ENCODE peak calls at places on chromosome 18, in six cellular contexts. One of them, this sample, is unnamed.

GRCh38 chr18:37484893-37485834 is 80.4 kb downstream of the CELF4 start:
- DNase-seq in NCI-H460: no peak
- DNase-seq in RKO: no peak
- DNase-seq in HEK293T: peak; percentile 95
- DNase-seq in effector CD4-positive, alpha-beta T cell: no peak
- DNase-seq in cerebellar cortex: no peak
- DNase-seq in this sample: no peak

GRCh38 chr18:5237083-5237722 is 40.1 kb upstream of the AKAIN1 start:
- DNase-seq in NCI-H460: no peak
- DNase-seq in RKO: peak; percentile 63
- DNase-seq in HEK293T: no peak
- DNase-seq in effector CD4-positive, alpha-beta T cell: no peak
- DNase-seq in cerebellar cortex: peak; percentile 52
- DNase-seq in this sample: peak; percentile 60

GRCh38 chr18:34661464-34662087 is 48.5 kb upstream of the DTNA start:
- DNase-seq in NCI-H460: peak; percentile 47
- DNase-seq in RKO: peak; percentile 53
- DNase-seq in HEK293T: peak; percentile 86
- DNase-seq in effector CD4-positive, alpha-beta T cell: no peak
- DNase-seq in cerebellar cortex: peak; percentile 47
- DNase-seq in this sample: no peak

GRCh38 chr18:66682855-66683322 is 79.0 kb upstream of the CDH19 start:
- DNase-seq in NCI-H460: no peak
- DNase-seq in RKO: no peak
- DNase-seq in HEK293T: no peak
- DNase-seq in effector CD4-positive, alpha-beta T cell: no peak
- DNase-seq in cerebellar cortex: peak; percentile 87
- DNase-seq in this sample: no peak

GRCh38 chr18:5895886-5896740 is 791 bp upstream of the TMEM200C start:
- DNase-seq in NCI-H460: peak; percentile 24
- DNase-seq in RKO: no peak
- DNase-seq in HEK293T: peak; percentile 36
- DNase-seq in effector CD4-positive, alpha-beta T cell: no peak
- DNase-seq in cerebellar cortex: no peak
- DNase-seq in this sample: peak; percentile 60

GRCh38 chr18:48675912-48676311 is 137.1 kb downstream of the CTIF start:
- DNase-seq in NCI-H460: no peak
- DNase-seq in RKO: no peak
- DNase-seq in HEK293T: no peak
- DNase-seq in effector CD4-positive, alpha-beta T cell: no peak
- DNase-seq in cerebellar cortex: no peak
- DNase-seq in this sample: no peak

GRCh38 chr18:13028869-13029268 is 37.7 kb downstream of the CEP192 start:
- DNase-seq in NCI-H460: no peak
- DNase-seq in RKO: no peak
- DNase-seq in HEK293T: no peak
- DNase-seq in effector CD4-positive, alpha-beta T cell: no peak
- DNase-seq in cerebellar cortex: no peak
- DNase-seq in this sample: no peak

GRCh38 chr18:79552140-79552631 is 127.4 kb upstream of the CTDP1 start:
- DNase-seq in NCI-H460: no peak
- DNase-seq in RKO: no peak
- DNase-seq in HEK293T: no peak
- DNase-seq in effector CD4-positive, alpha-beta T cell: no peak
- DNase-seq in cerebellar cortex: no peak
- DNase-seq in this sample: peak; percentile 47

GRCh38 chr18:28075501-28075900 is 101.4 kb downstream of the CDH2 start:
- DNase-seq in NCI-H460: no peak
- DNase-seq in RKO: no peak
- DNase-seq in HEK293T: no peak
- DNase-seq in effector CD4-positive, alpha-beta T cell: no peak
- DNase-seq in cerebellar cortex: no peak
- DNase-seq in this sample: no peak

GRCh38 chr18:35282353-35282752 is 7.7 kb downstream of the ZSCAN30 start:
- DNase-seq in NCI-H460: no peak
- DNase-seq in RKO: peak; percentile 90
- DNase-seq in HEK293T: no peak
- DNase-seq in effector CD4-positive, alpha-beta T cell: no peak
- DNase-seq in cerebellar cortex: no peak
- DNase-seq in this sample: no peak

GRCh38 chr18:58512161-58512581 is 116.7 kb downstream of the ALPK2 start:
- DNase-seq in NCI-H460: no peak
- DNase-seq in RKO: no peak
- DNase-seq in HEK293T: no peak
- DNase-seq in effector CD4-positive, alpha-beta T cell: no peak
- DNase-seq in cerebellar cortex: peak; percentile 10
- DNase-seq in this sample: no peak

GRCh38 chr18:9608728-9609127 is 5.6 kb downstream of the PPP4R1 start:
- DNase-seq in NCI-H460: no peak
- DNase-seq in RKO: no peak
- DNase-seq in HEK293T: no peak
- DNase-seq in effector CD4-positive, alpha-beta T cell: no peak
- DNase-seq in cerebellar cortex: no peak
- DNase-seq in this sample: no peak

GRCh38 chr18:6249110-6249680 is 165.5 kb downstream of the L3MBTL4 start:
- DNase-seq in NCI-H460: no peak
- DNase-seq in RKO: no peak
- DNase-seq in HEK293T: no peak
- DNase-seq in effector CD4-positive, alpha-beta T cell: no peak
- DNase-seq in cerebellar cortex: no peak
- DNase-seq in this sample: no peak

GRCh38 chr18:12361770-12362378 is 15.2 kb downstream of the AFG3L2 start:
- DNase-seq in NCI-H460: no peak
- DNase-seq in RKO: no peak
- DNase-seq in HEK293T: no peak
- DNase-seq in effector CD4-positive, alpha-beta T cell: no peak
- DNase-seq in cerebellar cortex: peak; percentile 25
- DNase-seq in this sample: no peak

GRCh38 chr18:30334781-30335180 is 707.8 kb downstream of the DSC3 start:
- DNase-seq in NCI-H460: no peak
- DNase-seq in RKO: no peak
- DNase-seq in HEK293T: no peak
- DNase-seq in effector CD4-positive, alpha-beta T cell: no peak
- DNase-seq in cerebellar cortex: no peak
- DNase-seq in this sample: no peak

GRCh38 chr18:6623278-6623677 is 106.2 kb upstream of the ARHGAP28 start:
- DNase-seq in NCI-H460: no peak
- DNase-seq in RKO: no peak
- DNase-seq in HEK293T: no peak
- DNase-seq in effector CD4-positive, alpha-beta T cell: no peak
- DNase-seq in cerebellar cortex: no peak
- DNase-seq in this sample: no peak

GRCh38 chr18:25351773-25352628 is at the start of gene ZNF521:
- DNase-seq in NCI-H460: peak; percentile 28
- DNase-seq in RKO: peak; percentile 72
- DNase-seq in HEK293T: peak; percentile 86
- DNase-seq in effector CD4-positive, alpha-beta T cell: peak; percentile 6
- DNase-seq in cerebellar cortex: peak; percentile 95
- DNase-seq in this sample: peak; percentile 89

GRCh38 chr18:50203801-50204604 is 9.1 kb upstream of the MYO5B start:
- DNase-seq in NCI-H460: peak; percentile 38
- DNase-seq in RKO: peak; percentile 20
- DNase-seq in HEK293T: peak; percentile 65
- DNase-seq in effector CD4-positive, alpha-beta T cell: no peak
- DNase-seq in cerebellar cortex: peak; percentile 71
- DNase-seq in this sample: no peak

GRCh38 chr18:23171581-23172156 is 36.4 kb downstream of the CABLES1 start:
- DNase-seq in NCI-H460: no peak
- DNase-seq in RKO: no peak
- DNase-seq in HEK293T: no peak
- DNase-seq in effector CD4-positive, alpha-beta T cell: no peak
- DNase-seq in cerebellar cortex: no peak
- DNase-seq in this sample: no peak

GRCh38 chr18:33404244-33404873 is 36.2 kb downstream of the CCDC178 start:
- DNase-seq in NCI-H460: no peak
- DNase-seq in RKO: peak; percentile 34
- DNase-seq in HEK293T: no peak
- DNase-seq in effector CD4-positive, alpha-beta T cell: no peak
- DNase-seq in cerebellar cortex: no peak
- DNase-seq in this sample: no peak

GRCh38 chr18:72830109-72830508 is 37.7 kb downstream of the NETO1 start:
- DNase-seq in NCI-H460: peak; percentile 17
- DNase-seq in RKO: no peak
- DNase-seq in HEK293T: no peak
- DNase-seq in effector CD4-positive, alpha-beta T cell: no peak
- DNase-seq in cerebellar cortex: no peak
- DNase-seq in this sample: no peak

GRCh38 chr18:62716679-62717058 is 1.3 kb downstream of the PHLPP1 start:
- DNase-seq in NCI-H460: no peak
- DNase-seq in RKO: no peak
- DNase-seq in HEK293T: peak; percentile 16
- DNase-seq in effector CD4-positive, alpha-beta T cell: peak; percentile 53
- DNase-seq in cerebellar cortex: no peak
- DNase-seq in this sample: peak; percentile 73

GRCh38 chr18:66640431-66640830 is 36.5 kb upstream of the CDH19 start:
- DNase-seq in NCI-H460: no peak
- DNase-seq in RKO: no peak
- DNase-seq in HEK293T: no peak
- DNase-seq in effector CD4-positive, alpha-beta T cell: no peak
- DNase-seq in cerebellar cortex: no peak
- DNase-seq in this sample: no peak

GRCh38 chr18:2606335-2606734 is 35.0 kb downstream of the NDC80 start:
- DNase-seq in NCI-H460: no peak
- DNase-seq in RKO: no peak
- DNase-seq in HEK293T: no peak
- DNase-seq in effector CD4-positive, alpha-beta T cell: no peak
- DNase-seq in cerebellar cortex: no peak
- DNase-seq in this sample: no peak

GRCh38 chr18:685438-685837 is 27.0 kb downstream of the ENOSF1 start:
- DNase-seq in NCI-H460: no peak
- DNase-seq in RKO: no peak
- DNase-seq in HEK293T: no peak
- DNase-seq in effector CD4-positive, alpha-beta T cell: no peak
- DNase-seq in cerebellar cortex: no peak
- DNase-seq in this sample: no peak

GRCh38 chr18:71665131-71665530 is 879.0 kb downstream of the CBLN2 start:
- DNase-seq in NCI-H460: no peak
- DNase-seq in RKO: no peak
- DNase-seq in HEK293T: no peak
- DNase-seq in effector CD4-positive, alpha-beta T cell: no peak
- DNase-seq in cerebellar cortex: no peak
- DNase-seq in this sample: no peak

GRCh38 chr18:69143084-69143483 is 257.6 kb upstream of the DOK6 start:
- DNase-seq in NCI-H460: no peak
- DNase-seq in RKO: no peak
- DNase-seq in HEK293T: no peak
- DNase-seq in effector CD4-positive, alpha-beta T cell: no peak
- DNase-seq in cerebellar cortex: no peak
- DNase-seq in this sample: no peak

GRCh38 chr18:78732273-78733210 is 247.1 kb upstream of the SALL3 start:
- DNase-seq in NCI-H460: no peak
- DNase-seq in RKO: no peak
- DNase-seq in HEK293T: no peak
- DNase-seq in effector CD4-positive, alpha-beta T cell: no peak
- DNase-seq in cerebellar cortex: no peak
- DNase-seq in this sample: peak; percentile 45

GRCh38 chr18:67001052-67001451 is 397.2 kb upstream of the CDH19 start:
- DNase-seq in NCI-H460: no peak
- DNase-seq in RKO: no peak
- DNase-seq in HEK293T: no peak
- DNase-seq in effector CD4-positive, alpha-beta T cell: no peak
- DNase-seq in cerebellar cortex: no peak
- DNase-seq in this sample: no peak

GRCh38 chr18:50614838-50615237 is 55.0 kb downstream of the MAPK4 start:
- DNase-seq in NCI-H460: peak; percentile 77
- DNase-seq in RKO: no peak
- DNase-seq in HEK293T: no peak
- DNase-seq in effector CD4-positive, alpha-beta T cell: no peak
- DNase-seq in cerebellar cortex: no peak
- DNase-seq in this sample: no peak

GRCh38 chr18:27942706-27943105 is 234.2 kb downstream of the CDH2 start:
- DNase-seq in NCI-H460: no peak
- DNase-seq in RKO: no peak
- DNase-seq in HEK293T: no peak
- DNase-seq in effector CD4-positive, alpha-beta T cell: no peak
- DNase-seq in cerebellar cortex: no peak
- DNase-seq in this sample: no peak

GRCh38 chr18:2916184-2916583 is 69.4 kb downstream of the EMILIN2 start:
- DNase-seq in NCI-H460: no peak
- DNase-seq in RKO: no peak
- DNase-seq in HEK293T: no peak
- DNase-seq in effector CD4-positive, alpha-beta T cell: no peak
- DNase-seq in cerebellar cortex: no peak
- DNase-seq in this sample: no peak

GRCh38 chr18:48488388-48488850 is 50.4 kb upstream of the CTIF start:
- DNase-seq in NCI-H460: peak; percentile 84
- DNase-seq in RKO: peak; percentile 76
- DNase-seq in HEK293T: no peak
- DNase-seq in effector CD4-positive, alpha-beta T cell: no peak
- DNase-seq in cerebellar cortex: no peak
- DNase-seq in this sample: peak; percentile 73

GRCh38 chr18:75406491-75407445 is 20.7 kb downstream of the SMIM21 start:
- DNase-seq in NCI-H460: no peak
- DNase-seq in RKO: no peak
- DNase-seq in HEK293T: no peak
- DNase-seq in effector CD4-positive, alpha-beta T cell: no peak
- DNase-seq in cerebellar cortex: no peak
- DNase-seq in this sample: no peak

GRCh38 chr18:51603551-51603950 is 406.1 kb upstream of the MEX3C start:
- DNase-seq in NCI-H460: no peak
- DNase-seq in RKO: no peak
- DNase-seq in HEK293T: no peak
- DNase-seq in effector CD4-positive, alpha-beta T cell: no peak
- DNase-seq in cerebellar cortex: no peak
- DNase-seq in this sample: no peak

GRCh38 chr18:57057890-57058289 is 89.0 kb upstream of the BOD1L2 start:
- DNase-seq in NCI-H460: no peak
- DNase-seq in RKO: no peak
- DNase-seq in HEK293T: no peak
- DNase-seq in effector CD4-positive, alpha-beta T cell: no peak
- DNase-seq in cerebellar cortex: no peak
- DNase-seq in this sample: no peak

GRCh38 chr18:9755603-9756002 is 47.5 kb downstream of the RAB31 start:
- DNase-seq in NCI-H460: no peak
- DNase-seq in RKO: no peak
- DNase-seq in HEK293T: no peak
- DNase-seq in effector CD4-positive, alpha-beta T cell: no peak
- DNase-seq in cerebellar cortex: no peak
- DNase-seq in this sample: no peak

GRCh38 chr18:69876490-69876889 is 71.2 kb downstream of the CD226 start:
- DNase-seq in NCI-H460: no peak
- DNase-seq in RKO: no peak
- DNase-seq in HEK293T: no peak
- DNase-seq in effector CD4-positive, alpha-beta T cell: no peak
- DNase-seq in cerebellar cortex: no peak
- DNase-seq in this sample: no peak

GRCh38 chr18:3903341-3903740 is 453.4 kb downstream of the TGIF1 start:
- DNase-seq in NCI-H460: no peak
- DNase-seq in RKO: peak; percentile 31
- DNase-seq in HEK293T: no peak
- DNase-seq in effector CD4-positive, alpha-beta T cell: no peak
- DNase-seq in cerebellar cortex: no peak
- DNase-seq in this sample: no peak

This sample was measured in sciatic nerve.